ENCODE peak calls at places on chromosomes 7 and 10, in eight cellular contexts. One of them, this sample, is unnamed.

GRCh38 chr10:24847476-24847875 is 104.9 kb downstream of the PRTFDC1 start:
- DNase-seq in HEK293T: no peak
- DNase-seq in germinal center: no peak
- DNase-seq in hippocampal formation: no peak
- DNase-seq in coronary artery: no peak
- DNase-seq in activated naive CD8-positive, alpha-beta T cell treated with anti-CD3 and anti-CD28 coated beads, Interleukin-2, amount 50 U/mL, for 24 hours: no peak
- DNase-seq in T follicular helper cell: no peak
- DNase-seq in left ventricle myocardium inferior: no peak
- DNase-seq in this sample: no peak

GRCh38 chr10:689433-690226 is at the start of gene DIP2C:
- DNase-seq in HEK293T: peak
- DNase-seq in germinal center: peak
- DNase-seq in hippocampal formation: peak
- DNase-seq in coronary artery: no peak
- DNase-seq in activated naive CD8-positive, alpha-beta T cell treated with anti-CD3 and anti-CD28 coated beads, Interleukin-2, amount 50 U/mL, for 24 hours: no peak
- DNase-seq in T follicular helper cell: no peak
- DNase-seq in left ventricle myocardium inferior: peak
- DNase-seq in this sample: peak

GRCh38 chr7:35831208-35831607 is 30.4 kb downstream of the SEPTIN7 start:
- DNase-seq in HEK293T: no peak
- DNase-seq in germinal center: no peak
- DNase-seq in hippocampal formation: no peak
- DNase-seq in coronary artery: no peak
- DNase-seq in activated naive CD8-positive, alpha-beta T cell treated with anti-CD3 and anti-CD28 coated beads, Interleukin-2, amount 50 U/mL, for 24 hours: no peak
- DNase-seq in T follicular helper cell: no peak
- DNase-seq in left ventricle myocardium inferior: no peak
- DNase-seq in this sample: no peak

GRCh38 chr10:112137381-112137987 is 46.1 kb downstream of the GPAM start:
- DNase-seq in HEK293T: peak
- DNase-seq in germinal center: peak
- DNase-seq in hippocampal formation: peak
- DNase-seq in coronary artery: no peak
- DNase-seq in activated naive CD8-positive, alpha-beta T cell treated with anti-CD3 and anti-CD28 coated beads, Interleukin-2, amount 50 U/mL, for 24 hours: peak
- DNase-seq in T follicular helper cell: peak
- DNase-seq in left ventricle myocardium inferior: peak
- DNase-seq in this sample: peak

GRCh38 chr10:121148901-121149300 is 297.7 kb downstream of the WDR11 start:
- DNase-seq in HEK293T: no peak
- DNase-seq in germinal center: no peak
- DNase-seq in hippocampal formation: no peak
- DNase-seq in coronary artery: no peak
- DNase-seq in activated naive CD8-positive, alpha-beta T cell treated with anti-CD3 and anti-CD28 coated beads, Interleukin-2, amount 50 U/mL, for 24 hours: no peak
- DNase-seq in T follicular helper cell: no peak
- DNase-seq in left ventricle myocardium inferior: no peak
- DNase-seq in this sample: no peak

GRCh38 chr7:157278167-157278790 is 58.5 kb upstream of the DNAJB6 start:
- DNase-seq in HEK293T: peak
- DNase-seq in germinal center: no peak
- DNase-seq in hippocampal formation: no peak
- DNase-seq in coronary artery: no peak
- DNase-seq in activated naive CD8-positive, alpha-beta T cell treated with anti-CD3 and anti-CD28 coated beads, Interleukin-2, amount 50 U/mL, for 24 hours: no peak
- DNase-seq in T follicular helper cell: no peak
- DNase-seq in left ventricle myocardium inferior: no peak
- DNase-seq in this sample: no peak

GRCh38 chr10:36725581-36726520 is 399.5 kb upstream of the ANKRD30A start:
- DNase-seq in HEK293T: peak
- DNase-seq in germinal center: no peak
- DNase-seq in hippocampal formation: peak
- DNase-seq in coronary artery: no peak
- DNase-seq in activated naive CD8-positive, alpha-beta T cell treated with anti-CD3 and anti-CD28 coated beads, Interleukin-2, amount 50 U/mL, for 24 hours: no peak
- DNase-seq in T follicular helper cell: no peak
- DNase-seq in left ventricle myocardium inferior: no peak
- DNase-seq in this sample: peak

GRCh38 chr10:133273534-133274143 is 3.0 kb downstream of the ADAM8 start:
- DNase-seq in HEK293T: no peak
- DNase-seq in germinal center: no peak
- DNase-seq in hippocampal formation: no peak
- DNase-seq in coronary artery: no peak
- DNase-seq in activated naive CD8-positive, alpha-beta T cell treated with anti-CD3 and anti-CD28 coated beads, Interleukin-2, amount 50 U/mL, for 24 hours: no peak
- DNase-seq in T follicular helper cell: no peak
- DNase-seq in left ventricle myocardium inferior: no peak
- DNase-seq in this sample: no peak

This sample was measured in midbrain.